ENCODE peak calls at places on chromosomes 13 and 19, in seven cellular contexts. L is esophagus muscularis mucosa, O is aorta, H is gastrocnemius medialis, S is left lung, K is tibial artery, J is IMR-90. A is an unnamed sample.

GRCh38 chr13:93265800-93266199 is 39.2 kb downstream of the GPC6 start:
- DNase-seq in L (no peak), O (no peak), H (no peak), S (no peak), K (no peak), J (no peak), A (no peak)

GRCh38 chr19:511101-511841 is 4.0 kb downstream of the TPGS1 start:
- DNase-seq in L (no peak), O (peak; percentile 80), H (no peak), S (no peak), K (no peak), J (peak; percentile 36), A (no peak)

GRCh38 chr13:50229935-50230334 is 214.7 kb downstream of the KCNRG start:
- DNase-seq in L (no peak), O (no peak), H (no peak), S (no peak), K (no peak), J (no peak), A (no peak)

GRCh38 chr19:12331211-12331941 is 2.1 kb downstream of the ZNF563 start:
- DNase-seq in L (no peak), O (no peak), H (no peak), S (no peak), K (no peak), J (no peak), A (no peak)

GRCh38 chr19:2309734-2310362 is 1.9 kb upstream of the LINGO3 start:
- DNase-seq in L (no peak), O (no peak), H (no peak), S (no peak), K (no peak), J (peak; percentile 54), A (no peak)

GRCh38 chr13:97344250-97345175 is 89.5 kb upstream of the RAP2A start:
- DNase-seq in L (no peak), O (peak; percentile 85), H (peak; percentile 59), S (peak; percentile 38), K (peak; percentile 63), J (peak; percentile 61), A (peak; percentile 48)

GRCh38 chr13:40595693-40596092 is 70.7 kb downstream of the FOXO1 start:
- DNase-seq in L (no peak), O (no peak), H (no peak), S (no peak), K (no peak), J (no peak), A (no peak)

GRCh38 chr19:29878973-29879654 is 62.9 kb upstream of the URI1 start:
- DNase-seq in L (no peak), O (peak; percentile 78), H (peak; percentile 84), S (no peak), K (peak; percentile 74), J (peak; percentile 10), A (no peak)

GRCh38 chr19:13069415-13070369 is 33.0 kb downstream of the LYL1 start:
- DNase-seq in L (no peak), O (no peak), H (peak; percentile 55), S (no peak), K (peak; percentile 20), J (no peak), A (no peak)

DNA sequence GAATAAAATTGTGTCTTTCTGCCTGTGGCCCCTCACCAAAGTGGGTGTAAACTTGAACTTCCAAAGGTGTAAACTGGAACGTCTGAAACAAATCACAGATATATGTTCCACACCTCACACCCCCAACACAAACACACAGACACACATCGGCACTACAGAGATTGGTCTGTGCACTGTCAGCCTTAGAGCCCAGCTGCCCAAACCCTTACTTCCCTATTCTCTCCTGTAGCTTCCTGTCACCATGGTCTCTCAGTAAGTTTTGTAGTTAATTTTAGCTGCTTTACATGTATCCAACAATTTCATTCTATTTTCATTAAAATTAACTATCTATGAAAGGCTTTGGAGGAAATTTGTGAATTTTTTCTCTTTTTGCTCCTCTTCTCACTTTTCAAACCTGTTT is 5.4 kb downstream of the TM9SF2 start:
- DNase-seq in L (no peak), O (no peak), H (no peak), S (no peak), K (no peak), J (no peak), A (no peak)
- H3K27ac ChIP-seq in L (no peak overlapping the region), O (no peak overlapping the region), H (no peak overlapping the region), S (no peak overlapping the region), K (no peak overlapping the region), J (no peak overlapping the region), A (no peak overlapping the region)

GRCh38 chr13:29978211-29978610 is 127.8 kb upstream of the UBL3 start:
- DNase-seq in L (no peak), O (no peak), H (no peak), S (no peak), K (no peak), J (peak; percentile 18), A (no peak)
- H3K27ac ChIP-seq in L (no peak overlapping the region), O (no peak overlapping the region), H (no peak overlapping the region), S (no peak overlapping the region), K (no peak overlapping the region), J (no peak overlapping the region), A (no peak overlapping the region)

DNA sequence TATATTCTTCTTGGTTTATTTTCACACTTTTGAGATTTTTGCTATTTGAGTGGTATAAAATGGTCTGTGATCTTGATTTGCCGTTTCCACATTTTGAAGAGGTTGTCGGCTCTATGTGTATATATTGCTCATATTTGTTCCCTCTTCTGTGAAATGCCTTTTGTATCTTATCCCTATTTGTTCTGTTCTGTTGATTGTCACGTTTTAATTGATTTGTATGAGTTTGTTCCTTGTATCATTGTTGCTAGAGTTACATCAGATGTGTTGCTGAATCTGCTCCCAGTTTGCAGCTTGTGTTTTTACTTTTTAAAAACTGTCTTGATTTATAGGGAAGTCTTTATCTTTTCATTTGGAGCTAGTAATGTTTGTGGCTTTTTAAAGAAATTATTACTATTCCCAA is 17.1 kb downstream of the USPL1 start:
- DNase-seq in L (no peak), O (no peak), H (no peak), S (no peak), K (no peak), J (no peak), A (no peak)
- H3K27ac ChIP-seq in L (no peak overlapping the region), O (no peak overlapping the region), H (no peak overlapping the region), S (no peak overlapping the region), K (no peak overlapping the region), J (no peak overlapping the region), A (no peak overlapping the region)

DNA sequence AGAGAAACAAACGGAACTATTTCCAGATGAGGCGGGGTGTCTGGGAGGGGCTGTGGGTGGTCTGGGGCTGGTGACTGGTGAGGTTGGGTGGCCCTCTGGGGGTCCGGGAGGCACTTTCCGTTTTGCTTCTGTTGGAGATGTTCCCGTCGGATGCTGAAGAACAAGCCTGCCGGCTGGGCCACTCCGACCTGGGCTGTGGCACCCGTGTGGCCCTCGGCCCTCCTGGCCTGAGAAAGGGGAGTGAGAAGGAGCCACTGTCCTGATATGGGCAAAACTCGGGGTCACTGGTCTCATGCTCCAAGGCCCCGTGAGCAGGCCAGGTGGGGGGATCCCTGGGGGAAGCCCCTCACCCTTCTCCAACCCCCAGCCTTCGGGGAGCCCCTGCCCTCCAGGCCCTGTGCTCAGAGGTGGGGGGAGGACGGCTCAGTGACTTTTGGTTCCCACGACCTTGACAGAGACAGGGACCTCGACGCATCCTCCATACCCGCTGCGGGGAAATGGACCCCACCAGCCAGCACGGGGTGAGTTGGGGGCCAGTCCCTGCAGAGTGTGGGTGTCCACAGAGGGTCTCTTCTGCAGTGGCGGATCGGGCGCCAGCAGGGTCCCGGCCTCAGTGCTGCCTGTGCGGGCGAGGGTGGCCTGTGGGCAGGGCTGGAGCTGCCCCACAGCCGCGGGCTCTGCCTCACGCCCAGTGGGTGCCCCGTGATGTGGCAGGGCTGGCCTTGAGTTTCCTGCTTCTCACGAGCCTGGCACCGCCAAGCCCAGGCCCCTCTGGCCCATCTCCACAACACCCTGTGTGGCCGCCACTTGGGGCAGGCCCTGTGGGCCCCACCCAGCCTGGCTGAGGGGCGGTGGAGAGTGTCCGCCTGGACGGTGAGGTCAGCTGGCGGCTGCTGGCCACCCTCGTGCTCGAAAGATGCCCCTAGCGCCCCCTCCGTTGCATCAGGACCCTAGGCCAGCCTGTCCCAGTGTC is 4.4 kb upstream of the TBXA2R start:
- DNase-seq in L (no peak), O (peak; percentile 74), H (no peak), S (no peak), K (no peak), J (no peak), A (no peak)
- H3K27ac ChIP-seq in L (peak overlapping the region; percentile 86), O (no peak overlapping the region), H (no peak overlapping the region), S (no peak overlapping the region), K (peak overlapping the region; percentile 97), J (no peak overlapping the region), A (peak overlapping the region; percentile 64)

GRCh38 chr19:16615788-16616187 is 12.2 kb downstream of the MED26 start:
- DNase-seq in L (no peak), O (no peak), H (no peak), S (no peak), K (no peak), J (no peak), A (no peak)
- H3K27ac ChIP-seq in L (no peak overlapping the region), O (no peak overlapping the region), H (no peak overlapping the region), S (no peak overlapping the region), K (no peak overlapping the region), J (no peak overlapping the region), A (no peak overlapping the region)

DNA sequence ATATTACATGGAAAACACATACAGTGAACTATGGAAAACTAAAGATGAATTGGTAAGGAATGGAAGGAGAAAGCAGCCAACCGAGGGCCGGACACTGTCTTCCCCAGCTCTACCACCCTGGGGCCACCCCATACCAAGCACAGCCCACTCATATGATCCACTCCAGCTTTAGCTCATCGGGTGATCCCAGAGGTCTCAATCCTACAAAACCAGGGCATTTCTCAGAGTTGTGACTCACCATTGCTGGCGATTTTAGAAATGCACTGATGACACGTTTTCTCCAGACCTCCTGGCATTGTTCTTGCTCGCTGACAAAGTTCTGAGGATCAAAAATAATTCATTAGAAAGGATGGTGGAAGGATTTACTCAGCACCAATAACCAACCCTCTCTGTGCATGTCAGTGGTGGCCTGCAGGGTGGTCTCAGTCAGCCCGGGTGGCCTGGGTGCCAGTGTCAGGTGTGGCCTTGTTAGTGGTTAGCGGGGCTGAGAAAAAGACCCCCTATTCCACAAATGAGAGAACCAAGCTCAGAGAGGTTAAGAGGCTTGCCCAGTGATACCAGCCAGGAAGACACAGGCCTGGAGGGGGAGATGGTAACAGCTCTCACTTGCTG is 6.6 kb downstream of the TMEM272 start:
- DNase-seq in L (no peak), O (no peak), H (no peak), S (no peak), K (no peak), J (peak; percentile 65), A (no peak)
- H3K27ac ChIP-seq in L (no peak overlapping the region), O (no peak overlapping the region), H (no peak overlapping the region), S (no peak overlapping the region), K (no peak overlapping the region), J (no peak overlapping the region), A (no peak overlapping the region)

DNA sequence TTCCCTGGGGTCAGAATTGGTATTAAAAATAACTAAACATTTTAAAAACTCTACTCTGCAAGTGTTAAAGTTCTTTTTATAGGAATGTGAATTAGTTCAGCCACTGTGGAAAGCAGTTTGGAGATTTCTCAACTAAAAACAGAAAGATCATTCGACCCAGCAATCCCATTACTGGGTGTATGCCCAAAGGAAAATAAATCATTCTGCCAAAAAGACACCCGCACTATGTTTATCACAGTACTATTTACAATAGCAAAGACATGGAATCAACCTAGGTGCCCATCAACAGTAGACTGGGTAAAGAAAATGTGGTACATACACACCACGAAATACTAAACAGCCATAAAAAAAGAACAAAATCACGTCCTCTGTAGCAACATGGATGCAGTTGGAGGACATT is 657 bp upstream of the THSD1 start:
- DNase-seq in L (no peak), O (no peak), H (no peak), S (no peak), K (no peak), J (no peak), A (no peak)
- H3K27ac ChIP-seq in L (peak overlapping the region; percentile 76), O (no peak overlapping the region), H (peak overlapping the region; percentile 53), S (no peak overlapping the region), K (no peak overlapping the region), J (no peak overlapping the region), A (no peak overlapping the region)

A was measured in tibial nerve.